ENCODE peak calls at places on chromosomes 1 and 21, in four cellular contexts. I is esophagus muscularis mucosa, C is neuronal stem cell, R is WERI-Rb-1. T is an unnamed sample. For H3K27me3, the result is how much of the 10 kb centered on the place peaks cover.

GRCh38 chr1:110829955-110830553 is 42.9 kb upstream of the CD53 start:
- DNase-seq in I (no peak), C (peak), R (peak), T (peak)

GRCh38 chr21:34604556-34604955 is 10.4 kb downstream of the RCAN1 start:
- DNase-seq in I (peak), C (no peak), R (no peak), T (no peak)

GRCh38 chr1:15730936-15731335 is 5.1 kb upstream of the SLC25A34 start:
- DNase-seq in I (no peak), C (no peak), R (no peak), T (no peak)

GRCh38 chr1:209748620-209749019 is 7.2 kb upstream of the TRAF3IP3 start:
- DNase-seq in I (no peak), C (no peak), R (no peak), T (no peak)

GRCh38 chr1:232518357-232518756 is 111.6 kb downstream of the SIPA1L2 start:
- DNase-seq in I (no peak), C (no peak), R (no peak), T (no peak)

GRCh38 chr1:41355761-41356160 is 5.5 kb upstream of the FOXO6 start:
- DNase-seq in I (no peak), C (no peak), R (no peak), T (no peak)

GRCh38 chr1:157431751-157432150 is 120.6 kb downstream of the FCRL5 start:
- DNase-seq in I (no peak), C (no peak), R (no peak), T (no peak)

GRCh38 chr21:41768371-41769042 is 1.7 kb upstream of the RIPK4 start:
- DNase-seq in I (no peak), C (no peak), R (no peak), T (no peak)

GRCh38 chr1:94067196-94067595 is 53.8 kb downstream of the ABCA4 start:
- DNase-seq in I (no peak), C (no peak), R (no peak), T (no peak)

GRCh38 chr21:34229361-34229760 is 134.4 kb upstream of the KCNE2 start:
- DNase-seq in I (no peak), C (no peak), R (no peak), T (no peak)

GRCh38 chr1:8472668-8473067 is 154.8 kb downstream of the SLC45A1 start:
- DNase-seq in I (no peak), C (no peak), R (no peak), T (no peak)

GRCh38 chr1:55702064-55702463 is 486.9 kb upstream of the USP24 start:
- DNase-seq in I (no peak), C (no peak), R (peak), T (no peak)

GRCh38 chr1:177464682-177465081 is 293.9 kb downstream of the BRINP2 start:
- DNase-seq in I (no peak), C (no peak), R (no peak), T (no peak)

DNA sequence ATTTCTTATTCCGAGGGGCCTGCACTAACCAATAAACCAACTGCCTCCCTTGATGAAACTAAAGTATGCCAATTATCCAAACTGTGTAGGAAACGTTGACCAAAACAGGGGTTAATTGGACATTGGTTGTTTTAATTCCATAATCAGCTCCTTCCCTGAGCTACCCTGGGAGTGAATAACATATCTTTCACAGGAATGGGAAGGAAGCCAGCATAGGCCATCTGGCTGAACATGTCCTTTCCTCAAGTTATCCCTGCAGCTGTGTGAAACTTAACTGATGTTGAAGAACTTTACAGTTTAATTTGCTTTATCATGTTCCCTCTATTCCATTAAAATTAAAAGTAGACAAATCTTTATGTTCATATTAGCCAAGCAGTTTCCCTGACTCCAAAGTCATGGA is 75.4 kb downstream of the NRIP1 start:
- DNase-seq in I (no peak), C (no peak), R (no peak), T (no peak)
- H3K27me3 ChIP-seq in I (under half), C (under half), R (under half), T (under half)

GRCh38 chr1:49200738-49201137 is 424.0 kb upstream of the BEND5 start:
- DNase-seq in I (no peak), C (no peak), R (no peak), T (no peak)
- H3K4me3 ChIP-seq in I (no peak), C (no peak), R (no peak), T (no peak)

GRCh38 chr1:145956361-145956760 is 1.5 kb downstream of the LIX1L start:
- DNase-seq in I (no peak), C (no peak), R (no peak), T (no peak)
- H3K27me3 ChIP-seq in I (under half), C (under half), R (under half), T (under half)

GRCh38 chr1:207088731-207089626 is at the start of gene C4BPB:
- DNase-seq in I (no peak), C (no peak), R (no peak), T (no peak)
- H3K4me3 ChIP-seq in I (no peak), C (no peak), R (no peak), T (no peak)